ENCODE peak calls at places on chromosomes 11 and 22, in six cellular contexts. N is fibroblast of the aortic adventitia; T is EL; E is fibroblast of lung; K is activated naive CD4-positive, alpha-beta T cell treated with anti-CD3 and anti-CD28 coated beads, Interleukin-2, amount 50 U/mL, for 16 hours; P is NCI-H774. A is an unnamed sample.

GRCh38 chr11:10155793-10156490 is 138.1 kb downstream of the SBF2 start:
- DNase-seq in E (no peak), K (no peak), T (no peak), P (peak; percentile 25), N (no peak), A (no peak)

GRCh38 chr11:17719940-17720795 is 797 bp downstream of the MYOD1 start:
- DNase-seq in N (no peak), K (no peak), E (peak; percentile 38), T (peak; percentile 33), P (no peak), A (no peak)

GRCh38 chr11:2526808-2527381 is 82.1 kb downstream of the KCNQ1 start:
- DNase-seq in K (peak; percentile 22), E (no peak), N (no peak), T (no peak), P (no peak), A (peak; percentile 47)

GRCh38 chr22:40642316-40642715 is 5.8 kb upstream of the MRTFA start:
- DNase-seq in K (no peak), N (no peak), P (no peak), T (no peak), E (no peak), A (no peak)

GRCh38 chr11:43787823-43788222 is 92.8 kb upstream of the ALKBH3 start:
- DNase-seq in K (no peak), N (no peak), P (no peak), T (no peak), E (no peak), A (no peak)

GRCh38 chr11:95076416-95076815 is 9.7 kb downstream of the SRSF8 start:
- DNase-seq in K (no peak), T (peak; percentile 13), E (peak; percentile 87), P (peak; percentile 6), N (peak; percentile 87), A (no peak)

GRCh38 chr11:38582151-38582550 is 1984.1 kb upstream of the RAG2 start:
- DNase-seq in K (no peak), E (peak; percentile 57), N (no peak), P (no peak), T (peak; percentile 71), A (no peak)

GRCh38 chr11:9090488-9091043 is 833 bp downstream of the SCUBE2 start:
- DNase-seq in P (no peak), T (peak; percentile 10), N (no peak), E (no peak), K (no peak), A (no peak)

GRCh38 chr11:69352715-69353325 is 58.9 kb downstream of the MYEOV start:
- DNase-seq in N (peak; percentile 84), E (peak; percentile 98), K (peak; percentile 64), T (peak; percentile 95), P (no peak), A (no peak)

GRCh38 chr22:31607696-31608095 is 54.3 kb downstream of the PISD start:
- DNase-seq in K (no peak), E (no peak), N (no peak), P (no peak), T (no peak), A (no peak)

GRCh38 chr11:119101367-119101758 is 290 bp downstream of the DPAGT1 start:
- DNase-seq in K (no peak), P (no peak), N (no peak), T (peak; percentile 48), E (no peak), A (no peak)

GRCh38 chr22:25354456-25354855 is 135.0 kb downstream of the CRYBB2 start:
- DNase-seq in N (no peak), T (no peak), K (no peak), E (no peak), P (no peak), A (no peak)

GRCh38 chr22:27686534-27686933 is 115.0 kb downstream of the MN1 start:
- DNase-seq in E (peak; percentile 93), K (no peak), P (no peak), N (peak; percentile 95), T (peak; percentile 68), A (no peak)